ENCODE peak calls at places on chromosomes 13 and 19, in seven cellular contexts. D is EL; L is psoas muscle; V is NCI-H748 treated with DMSO at 0.1 percent for 48 hours; K is GM20000; N is endothelial cell; E is stimulated activated CD8-positive, alpha-beta memory T cell treated with anti-CD3 and anti-CD28 coated beads, Interleukin-4, amount 100 ng/mL, for 1 hour. P is an unnamed sample.
A peak's percentile ranks its signal among the peaks of the same experiment; 100 is the strongest.

GRCh38 chr13:52345048-52345447 is 60.9 kb downstream of the THSD1 start:
- DNase-seq in E (no peak), N (no peak), D (peak; percentile 15), V (no peak), K (no peak), L (no peak), P (peak; percentile 14)

GRCh38 chr13:85228692-85229091 is 570.5 kb downstream of the SLITRK6 start:
- DNase-seq in D (no peak), N (no peak), E (no peak), L (no peak), V (no peak), K (no peak), P (no peak)

GRCh38 chr13:28161370-28161769 is 23.0 kb downstream of the PAN3 start:
- DNase-seq in L (no peak), N (no peak), E (no peak), D (peak; percentile 68), K (no peak), V (no peak), P (peak; percentile 46)

GRCh38 chr19:40466219-40467006 is at the start of gene SPTBN4:
- DNase-seq in K (peak; percentile 63), L (peak; percentile 72), E (peak; percentile 38), V (no peak), N (no peak), D (no peak), P (no peak)

GRCh38 chr19:28168557-28168956 is 1044.4 kb downstream of the UQCRFS1 start:
- DNase-seq in N (no peak), E (no peak), K (no peak), D (no peak), V (no peak), L (no peak), P (no peak)

GRCh38 chr19:12721656-12722565 is 1.8 kb downstream of the TNPO2 start:
- DNase-seq in N (peak; percentile 68), V (no peak), E (no peak), L (peak; percentile 88), D (peak; percentile 82), K (peak; percentile 89), P (peak; percentile 77)

GRCh38 chr13:81487151-81487550 is 1146.2 kb upstream of the SPRY2 start:
- DNase-seq in V (peak; percentile 26), L (no peak), E (no peak), K (no peak), N (peak; percentile 53), D (no peak), P (no peak)

GRCh38 chr19:55472463-55472862 is 4.0 kb upstream of the ZNF628 start:
- DNase-seq in L (no peak), N (no peak), K (no peak), V (no peak), D (peak; percentile 89), E (no peak), P (peak; percentile 71)

GRCh38 chr19:29539131-29539530 is 13.3 kb downstream of the VSTM2B start:
- DNase-seq in L (no peak), K (no peak), V (no peak), E (no peak), N (no peak), D (no peak), P (no peak)

GRCh38 chr19:6065685-6066365 is 44.5 kb downstream of the RFX2 start:
- DNase-seq in V (peak; percentile 69), K (no peak), L (no peak), N (peak; percentile 37), D (no peak), E (no peak), P (peak; percentile 51)

GRCh38 chr19:4547303-4548237 is 7.7 kb upstream of the LRG1 start:
- DNase-seq in N (no peak), V (no peak), L (no peak), D (no peak), E (no peak), K (no peak), P (no peak)

GRCh38 chr13:28574617-28575142 is 79.8 kb upstream of the FLT1 start:
- DNase-seq in N (peak; percentile 50), E (no peak), D (peak; percentile 99), K (no peak), V (no peak), L (no peak), P (peak; percentile 88)

GRCh38 chr19:5536337-5536894 is 31.3 kb downstream of the TINCR start:
- DNase-seq in K (no peak), E (no peak), N (peak; percentile 68), L (peak; percentile 62), D (peak; percentile 23), V (peak; percentile 21), P (peak; percentile 49)

GRCh38 chr19:10896851-10897526 is 25.6 kb downstream of the CARM1 start:
- DNase-seq in E (no peak), L (no peak), N (no peak), K (no peak), V (no peak), D (no peak), P (no peak)

GRCh38 chr13:27617801-27618411 is 2.4 kb downstream of the LNX2 start:
- DNase-seq in N (no peak), K (no peak), E (no peak), D (no peak), L (no peak), V (no peak), P (no peak)

GRCh38 chr19:29666634-29667389 is 1.6 kb downstream of the PLEKHF1 start:
- DNase-seq in N (peak; percentile 56), L (peak; percentile 88), V (no peak), D (peak; percentile 64), E (no peak), K (no peak), P (peak; percentile 70)

GRCh38 chr19:41917676-41918075 is 10.6 kb downstream of the ERFL start:
- DNase-seq in K (no peak), N (no peak), L (peak; percentile 46), V (no peak), E (no peak), D (no peak), P (no peak)

GRCh38 chr19:15702590-15702930 is 25.3 kb upstream of the OR10H2 start:
- DNase-seq in V (peak; percentile 27), K (no peak), N (no peak), L (peak; percentile 87), E (no peak), D (peak; percentile 33), P (no peak)

GRCh38 chr13:68368922-68369321 is 1138.8 kb upstream of the PCDH9 start:
- DNase-seq in L (no peak), V (no peak), D (no peak), E (no peak), K (no peak), N (no peak), P (no peak)

GRCh38 chr13:29452773-29453574 is 142.5 kb downstream of the SLC7A1 start:
- DNase-seq in V (no peak), L (no peak), E (no peak), K (no peak), D (no peak), N (no peak), P (peak; percentile 60)

GRCh38 chr19:40365613-40366401 is 17.3 kb downstream of the PLD3 start:
- DNase-seq in V (no peak), E (no peak), K (peak; percentile 92), N (peak; percentile 90), D (peak; percentile 79), L (no peak), P (peak; percentile 89)

GRCh38 chr19:42268142-42268703 is 829 bp upstream of the CIC start:
- DNase-seq in K (peak; percentile 90), D (peak; percentile 100), E (peak; percentile 96), V (peak; percentile 100), L (peak; percentile 98), N (peak; percentile 97), P (peak; percentile 96)

GRCh38 chr13:33721719-33722118 is 96.2 kb upstream of the RFC3 start:
- DNase-seq in D (peak; percentile 73), L (no peak), K (no peak), E (no peak), V (no peak), N (no peak), P (peak; percentile 35)

GRCh38 chr13:32211788-32212187 is 103.4 kb downstream of the ZAR1L start:
- DNase-seq in D (peak; percentile 89), N (no peak), K (no peak), V (no peak), L (no peak), E (no peak), P (peak; percentile 85)